ENCODE peak calls at places on chromosomes 16 and 17, in six cellular contexts. P is stimulated activated CD4-positive, alpha-beta T cell treated with anti-CD3 and anti-CD28 coated beads, Interleukin-15, amount 100 ng/mL, for 1 hour; Z is midbrain; U is NCI-H1092; Q is AG04450; C is HTR-8/SVneo. L is an unnamed sample.

GRCh38 chr17:9256944-9257629 is 235.8 kb downstream of the NTN1 start:
- DNase-seq in P (no peak), Z (no peak), U (no peak), Q (no peak), C (no peak), L (no peak)

GRCh38 chr17:13807103-13807502 is 205.4 kb upstream of the HS3ST3A1 start:
- DNase-seq in P (no peak), Z (no peak), U (no peak), Q (no peak), C (no peak), L (no peak)

GRCh38 chr17:34579017-34579946 is at the start of gene TMEM132E:
- DNase-seq in P (no peak), Z (peak; percentile 81), U (peak; percentile 61), Q (no peak), C (no peak), L (peak; percentile 77)

GRCh38 chr17:40178660-40179059 is 1.4 kb downstream of the RAPGEFL1 start:
- DNase-seq in P (no peak), Z (no peak), U (no peak), Q (no peak), C (no peak), L (no peak)

GRCh38 chr16:67264866-67265265 is 14.5 kb upstream of the PLEKHG4 start:
- DNase-seq in P (no peak), Z (no peak), U (no peak), Q (no peak), C (no peak), L (no peak)

GRCh38 chr17:32302860-32303649 is 37.4 kb downstream of the RHBDL3 start:
- DNase-seq in P (no peak), Z (no peak), U (no peak), Q (no peak), C (no peak), L (no peak)

GRCh38 chr17:28174352-28175046 is 132.0 kb downstream of the NLK start:
- DNase-seq in P (no peak), Z (no peak), U (no peak), Q (no peak), C (no peak), L (no peak)

GRCh38 chr17:29615048-29615385 is 7.7 kb downstream of the CORO6 start:
- DNase-seq in P (no peak), Z (peak; percentile 33), U (no peak), Q (no peak), C (no peak), L (peak; percentile 66)

GRCh38 chr16:25009822-25010221 is 5.3 kb downstream of the ARHGAP17 start:
- DNase-seq in P (no peak), Z (no peak), U (no peak), Q (no peak), C (no peak), L (no peak)

GRCh38 chr17:68457168-68457538 is at the start of gene WIPI1:
- DNase-seq in P (no peak), Z (peak; percentile 68), U (no peak), Q (no peak), C (no peak), L (no peak)

GRCh38 chr16:53911506-53911905 is 207.6 kb downstream of the FTO start:
- DNase-seq in P (no peak), Z (no peak), U (no peak), Q (no peak), C (no peak), L (no peak)

GRCh38 chr17:79850571-79851460 is 11.6 kb upstream of the CBX4 start:
- DNase-seq in P (no peak), Z (no peak), U (no peak), Q (no peak), C (peak; percentile 91), L (no peak)

GRCh38 chr17:40931311-40931710 is 6.1 kb downstream of the KRT23 start:
- DNase-seq in P (no peak), Z (no peak), U (no peak), Q (no peak), C (no peak), L (no peak)

GRCh38 chr17:1711804-1712203 is 1.6 kb upstream of the TLCD2 start:
- DNase-seq in P (no peak), Z (no peak), U (no peak), Q (no peak), C (no peak), L (no peak)

GRCh38 chr17:15943971-15944719 is 785 bp upstream of the ADORA2B start:
- DNase-seq in P (no peak), Z (no peak), U (no peak), Q (no peak), C (no peak), L (no peak)

GRCh38 chr17:46818929-46819859 is 702 bp upstream of the WNT3 start:
- DNase-seq in P (no peak), Z (no peak), U (no peak), Q (no peak), C (no peak), L (no peak)

GRCh38 chr17:358491-359133 is 6.0 kb upstream of the RPH3AL start:
- DNase-seq in P (no peak), Z (no peak), U (no peak), Q (no peak), C (no peak), L (no peak)

GRCh38 chr17:37458805-37459204 is 30.9 kb upstream of the DUSP14 start:
- DNase-seq in P (no peak), Z (no peak), U (no peak), Q (peak; percentile 23), C (peak; percentile 47), L (no peak)

GRCh38 chr16:78896280-78896679 is 704.3 kb downstream of the MAF start:
- DNase-seq in P (no peak), Z (no peak), U (no peak), Q (no peak), C (no peak), L (no peak)

GRCh38 chr17:27569884-27570577 is 61.0 kb upstream of the LGALS9 start:
- DNase-seq in P (no peak), Z (no peak), U (no peak), Q (no peak), C (no peak), L (no peak)

GRCh38 chr17:48262982-48263586 is 155.5 kb downstream of the SNX11 start:
- DNase-seq in P (no peak), Z (no peak), U (peak; percentile 15), Q (no peak), C (no peak), L (no peak)

GRCh38 chr17:77690271-77691161 is 268.0 kb upstream of the TNRC6C start:
- DNase-seq in P (no peak), Z (no peak), U (no peak), Q (no peak), C (no peak), L (no peak)

GRCh38 chr17:50128441-50129302 is 1.3 kb downstream of the SAMD14 start:
- DNase-seq in P (no peak), Z (no peak), U (no peak), Q (no peak), C (no peak), L (no peak)

GRCh38 chr16:19851476-19851875 is 33.2 kb downstream of the GPRC5B start:
- DNase-seq in P (no peak), Z (peak; percentile 65), U (no peak), Q (no peak), C (no peak), L (peak; percentile 88)

GRCh38 chr16:88494335-88495154 is 41.5 kb downstream of the ZFPM1 start:
- DNase-seq in P (no peak), Z (no peak), U (no peak), Q (no peak), C (no peak), L (no peak)

GRCh38 chr16:65600629-65601028 is 478.8 kb upstream of the CDH11 start:
- DNase-seq in P (no peak), Z (no peak), U (no peak), Q (no peak), C (no peak), L (no peak)

GRCh38 chr17:964881-965280 is 14.7 kb downstream of the NXN start:
- DNase-seq in P (no peak), Z (no peak), U (no peak), Q (no peak), C (no peak), L (no peak)

GRCh38 chr17:55735784-55736405 is 13.2 kb upstream of the TMEM100 start:
- DNase-seq in P (no peak), Z (no peak), U (no peak), Q (no peak), C (peak; percentile 23), L (no peak)

GRCh38 chr17:75404739-75405364 is 626 bp downstream of the GRB2 start:
- DNase-seq in P (peak; percentile 5), Z (peak; percentile 41), U (no peak), Q (no peak), C (peak; percentile 37), L (peak; percentile 26)

GRCh38 chr17:76951375-76951905 is 83.2 kb downstream of the MGAT5B start:
- DNase-seq in P (no peak), Z (no peak), U (no peak), Q (no peak), C (no peak), L (no peak)